ENCODE peak calls at places on chromosomes 11 and 22, in seven cellular contexts. P is coronary artery, R is kidney epithelial cell, H is uterus, C is IMR-90, T is MM.1S, D is GM12865. M is an unnamed sample.

GRCh38 chr11:118152552-118153471 is at the start of gene SCN4B:
- DNase-seq in P (no peak), R (no peak), H (peak; percentile 49), C (peak; percentile 20), T (no peak), D (no peak), M (no peak)

GRCh38 chr11:29317669-29318068 is 699.2 kb downstream of the KCNA4 start:
- DNase-seq in P (no peak), R (no peak), H (no peak), C (peak; percentile 73), T (no peak), D (no peak), M (no peak)

GRCh38 chr22:35894937-35895708 is 133.5 kb downstream of the RBFOX2 start:
- DNase-seq in P (no peak), R (no peak), H (peak; percentile 72), C (peak; percentile 79), T (no peak), D (no peak), M (no peak)

GRCh38 chr11:79332017-79332416 is 108.8 kb downstream of the TENM4 start:
- DNase-seq in P (no peak), R (no peak), H (no peak), C (no peak), T (no peak), D (no peak), M (no peak)

GRCh38 chr11:111674941-111675340 is 72.7 kb downstream of the SIK2 start:
- DNase-seq in P (no peak), R (no peak), H (no peak), C (peak; percentile 25), T (no peak), D (no peak), M (no peak)

GRCh38 chr11:108586600-108586999 is 7.0 kb downstream of the EXPH5 start:
- DNase-seq in P (no peak), R (no peak), H (no peak), C (no peak), T (no peak), D (no peak), M (no peak)

GRCh38 chr11:134944986-134945385 is 532.9 kb upstream of the B3GAT1 start:
- DNase-seq in P (no peak), R (no peak), H (no peak), C (no peak), T (no peak), D (no peak), M (peak; percentile 83)

GRCh38 chr11:88250566-88251080 is 75.4 kb upstream of the RAB38 start:
- DNase-seq in P (no peak), R (no peak), H (no peak), C (no peak), T (no peak), D (no peak), M (no peak)

GRCh38 chr11:96627379-96627778 is 237.6 kb downstream of the JRKL start:
- DNase-seq in P (no peak), R (no peak), H (no peak), C (no peak), T (no peak), D (no peak), M (no peak)

GRCh38 chr22:45475876-45476514 is 26.7 kb upstream of the FBLN1 start:
- DNase-seq in P (no peak), R (no peak), H (no peak), C (no peak), T (no peak), D (no peak), M (peak; percentile 37)

GRCh38 chr22:17924735-17925727 is 99.3 kb downstream of the MICAL3 start:
- DNase-seq in P (no peak), R (no peak), H (peak; percentile 13), C (no peak), T (no peak), D (no peak), M (no peak)

GRCh38 chr11:58577441-58578135 is 1.3 kb upstream of the ZFP91 start:
- DNase-seq in P (no peak), R (no peak), H (no peak), C (peak; percentile 97), T (peak; percentile 95), D (peak; percentile 95), M (peak; percentile 42)

GRCh38 chr11:134616048-134616447 is 204.0 kb upstream of the B3GAT1 start:
- DNase-seq in P (no peak), R (no peak), H (no peak), C (no peak), T (no peak), D (no peak), M (no peak)

GRCh38 chr11:61472282-61472681 is 36.3 kb upstream of the LRRC10B start:
- DNase-seq in P (peak; percentile 88), R (no peak), H (peak; percentile 60), C (peak; percentile 10), T (no peak), D (no peak), M (no peak)

GRCh38 chr11:130431806-130432205 is 3.4 kb upstream of the ADAMTS8 start:
- DNase-seq in P (no peak), R (no peak), H (no peak), C (peak; percentile 76), T (no peak), D (no peak), M (no peak)

GRCh38 chr11:60515144-60515855 is at the start of gene MS4A13:
- DNase-seq in P (no peak), R (no peak), H (no peak), C (no peak), T (no peak), D (no peak), M (no peak)

GRCh38 chr22:43802897-43803495 is 9.1 kb downstream of the EFCAB6 start:
- DNase-seq in P (no peak), R (no peak), H (no peak), C (no peak), T (no peak), D (peak; percentile 34), M (no peak)

GRCh38 chr11:33930317-33931021 is 38.6 kb upstream of the LMO2 start:
- DNase-seq in P (no peak), R (no peak), H (peak; percentile 50), C (no peak), T (no peak), D (no peak), M (no peak)

GRCh38 chr22:38900677-38901076 is 28.7 kb upstream of the CBX6 start:
- DNase-seq in P (no peak), R (no peak), H (no peak), C (no peak), T (peak; percentile 77), D (no peak), M (no peak)

GRCh38 chr22:35912668-35913067 is 116.0 kb downstream of the RBFOX2 start:
- DNase-seq in P (no peak), R (no peak), H (no peak), C (no peak), T (peak; percentile 72), D (no peak), M (no peak)

GRCh38 chr22:24402460-24403192 is 24.8 kb upstream of the ADORA2A start:
- DNase-seq in P (peak; percentile 86), R (peak; percentile 94), H (peak; percentile 88), C (peak; percentile 94), T (no peak), D (peak; percentile 58), M (no peak)

DNA sequence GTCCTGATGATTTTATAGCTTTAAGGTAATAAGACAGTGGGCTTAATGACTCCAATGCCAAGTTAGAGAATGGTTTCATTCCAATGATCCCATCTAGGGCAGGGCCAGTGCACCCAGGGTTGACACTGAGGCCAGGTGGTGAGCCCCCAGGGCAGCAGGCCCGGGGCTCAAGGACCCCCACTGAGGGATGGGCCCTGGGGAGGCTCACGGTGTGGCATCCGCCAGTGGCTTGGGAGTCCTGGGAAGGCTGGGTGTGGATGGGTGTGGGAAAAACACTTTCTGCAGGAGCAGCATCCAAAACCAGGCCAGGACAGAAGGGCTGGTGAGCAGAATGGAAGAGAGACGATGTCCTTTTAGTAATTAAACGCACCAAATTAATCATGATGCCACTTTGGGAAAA is 626.3 kb downstream of the TBC1D22A start:
- DNase-seq in P (no peak), R (no peak), H (no peak), C (no peak), T (no peak), D (no peak), M (peak; percentile 52)
- TF ChIP-seq CTCF in P (no peak), R (no peak), H (no peak), C (no peak), T (no peak), D (no peak), M (no peak)

GRCh38 chr22:49536571-49537131 is 291.0 kb downstream of the BRD1 start:
- DNase-seq in P (no peak), R (no peak), H (no peak), C (no peak), T (no peak), D (no peak), M (peak; percentile 44)
- TF ChIP-seq CTCF in P (no peak), R (no peak), H (no peak), C (no peak), T (no peak), D (no peak), M (no peak)

DNA sequence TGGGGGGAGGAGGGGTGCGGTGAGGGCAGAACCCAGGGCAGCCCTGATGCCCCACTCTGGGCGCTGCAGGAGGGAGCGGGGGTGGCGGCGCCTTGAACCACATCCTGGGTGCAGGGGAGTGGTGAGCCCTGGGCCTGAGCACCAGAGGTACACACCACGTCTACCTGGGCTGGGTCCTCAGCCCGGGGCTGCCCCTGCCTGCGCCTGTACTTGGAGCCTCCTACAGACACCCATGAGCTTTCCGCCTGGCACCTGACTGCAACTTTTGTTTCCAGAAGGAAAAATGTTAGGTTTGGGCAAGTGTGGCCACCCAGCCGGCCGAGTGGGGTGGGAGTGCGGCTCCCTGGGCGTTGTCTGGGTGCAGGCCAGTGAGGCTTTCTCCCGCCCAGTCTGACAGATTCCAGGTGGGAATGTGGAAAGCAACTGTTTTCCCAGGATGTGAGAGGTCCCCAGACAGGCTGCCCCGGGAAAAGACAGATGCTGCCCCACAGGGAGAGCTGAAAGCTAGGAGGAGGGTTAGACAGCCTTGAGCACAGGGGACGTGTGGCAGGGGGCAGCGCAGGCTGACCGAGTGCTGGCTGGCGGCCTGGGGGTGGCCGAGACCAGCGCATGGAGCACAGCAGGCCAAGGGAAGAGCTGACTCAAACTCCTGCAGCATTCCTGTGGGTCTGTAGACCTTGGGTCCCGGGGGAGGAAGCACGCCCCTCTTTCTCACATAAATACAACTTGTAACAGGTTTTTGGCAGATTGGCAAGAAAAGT is 44.1 kb downstream of the GNB1L start:
- DNase-seq in P (peak; percentile 63), R (peak; percentile 19), H (no peak), C (peak; percentile 81), T (no peak), D (no peak), M (no peak)
- TF ChIP-seq CTCF in P (no peak), R (no peak), H (no peak), C (peak; percentile 26), T (no peak), D (no peak), M (no peak)

GRCh38 chr11:131864205-131864604 is 493.8 kb downstream of the NTM start:
- DNase-seq in P (no peak), R (no peak), H (no peak), C (no peak), T (no peak), D (no peak), M (no peak)

GRCh38 chr11:131868769-131869482 is 498.5 kb downstream of the NTM start:
- DNase-seq in P (no peak), R (no peak), H (no peak), C (peak; percentile 41), T (no peak), D (no peak), M (no peak)

GRCh38 chr11:131865860-131866259 is 495.4 kb downstream of the NTM start:
- DNase-seq in P (no peak), R (no peak), H (no peak), C (no peak), T (no peak), D (no peak), M (no peak)

GRCh38 chr11:131867457-131868257 is 497.2 kb downstream of the NTM start:
- DNase-seq in P (no peak), R (peak; percentile 51), H (peak; percentile 19), C (peak; percentile 89), T (peak; percentile 34), D (peak; percentile 81), M (no peak)

GRCh38 chr11:131866535-131867400 is 496.4 kb downstream of the NTM start:
- DNase-seq in P (no peak), R (no peak), H (no peak), C (no peak), T (no peak), D (no peak), M (no peak)
- TF ChIP-seq CTCF in P (no peak), R (no peak), H (no peak), C (peak; percentile 22), T (no peak), D (no peak), M (peak; percentile 61)

M was measured in chondrocyte.